ENCODE peak calls at places on chromosomes 12 and 14, in six cellular contexts. V, L, J, H, X and Z are unnamed samples. For H3K4me1, the result is how much of the 10 kb centered on the place peaks cover.

GRCh38 chr12:6868211-6869048 is 1.1 kb downstream of the TPI1 start:
- DNase-seq in V (no peak), X (no peak), L (peak), H (no peak), J (no peak), Z (no peak)

GRCh38 chr12:49225551-49226166 is 36.8 kb upstream of the TUBA1A start:
- DNase-seq in J (no peak), X (no peak), H (no peak), L (peak), V (no peak), Z (no peak)

GRCh38 chr12:86697916-86698315 is 441.7 kb upstream of the MGAT4C start:
- DNase-seq in V (no peak), H (no peak), J (no peak), X (no peak), L (peak), Z (no peak)

GRCh38 chr12:15684896-15685658 is 104.1 kb downstream of the EPS8 start:
- DNase-seq in J (no peak), V (no peak), X (no peak), L (no peak), H (no peak), Z (no peak)

GRCh38 chr12:20808521-20808920 is 2.0 kb upstream of the SLCO1B3 start:
- DNase-seq in L (no peak), H (no peak), X (no peak), J (no peak), V (no peak), Z (no peak)

GRCh38 chr14:54730156-54730961 is 163.4 kb downstream of the SAMD4A start:
- DNase-seq in V (no peak), X (no peak), L (peak), H (no peak), J (no peak), Z (no peak)

GRCh38 chr14:32702571-32702970 is 236.1 kb upstream of the NPAS3 start:
- DNase-seq in X (peak), J (peak), V (peak), H (peak), L (peak), Z (no peak)

GRCh38 chr12:40963761-40964160 is 224.4 kb upstream of the PDZRN4 start:
- DNase-seq in L (no peak), X (no peak), H (no peak), V (no peak), J (no peak), Z (no peak)

GRCh38 chr14:73478684-73479083 is 12.0 kb upstream of the RIOX1 start:
- DNase-seq in X (no peak), V (no peak), H (no peak), J (no peak), L (no peak), Z (no peak)

GRCh38 chr12:16063728-16064127 is 152.6 kb downstream of the DERA start:
- DNase-seq in X (no peak), J (no peak), H (no peak), L (peak), V (no peak), Z (no peak)

GRCh38 chr12:127909031-127909430 is 357.9 kb upstream of the TMEM132C start:
- DNase-seq in V (no peak), X (no peak), L (no peak), J (no peak), H (no peak), Z (no peak)

GRCh38 chr12:34396006-34396860 is 373.9 kb downstream of the ALG10 start:
- DNase-seq in X (peak), L (no peak), H (no peak), J (peak), V (peak), Z (no peak)

GRCh38 chr12:56722832-56723231 is 2.3 kb downstream of the NACA start:
- DNase-seq in L (no peak), J (no peak), V (no peak), X (no peak), H (no peak), Z (no peak)

GRCh38 chr12:110863161-110863560 is 16.4 kb downstream of the CCDC63 start:
- DNase-seq in J (no peak), H (no peak), L (no peak), X (no peak), V (no peak), Z (no peak)

GRCh38 chr12:49264466-49264872 is 413 bp upstream of the TUBA1C start:
- DNase-seq in L (peak), V (no peak), J (peak), X (no peak), H (no peak), Z (no peak)

GRCh38 chr12:50057896-50058670 is 687 bp downstream of the ASIC1 start:
- DNase-seq in V (no peak), H (no peak), J (no peak), X (no peak), L (no peak), Z (no peak)

GRCh38 chr14:105427412-105427811 is 7.8 kb downstream of the MTA1 start:
- DNase-seq in L (no peak), V (no peak), X (no peak), H (no peak), J (no peak), Z (no peak)

GRCh38 chr12:92582888-92583287 is 119.9 kb upstream of the PLEKHG7 start:
- DNase-seq in J (no peak), L (no peak), V (no peak), X (no peak), H (no peak), Z (no peak)

GRCh38 chr12:6553051-6553868 is 2.6 kb downstream of the IFFO1 start:
- DNase-seq in J (peak), V (peak), L (peak), X (no peak), H (no peak), Z (no peak)

GRCh38 chr12:57451233-57451778 is 3.8 kb upstream of the INHBE start:
- DNase-seq in X (no peak), V (no peak), H (no peak), J (no peak), L (no peak), Z (no peak)

GRCh38 chr12:104985206-104985605 is 910 bp upstream of the NOPCHAP1 start:
- DNase-seq in H (no peak), V (no peak), J (no peak), L (no peak), X (no peak), Z (no peak)
- TF ChIP-seq CTCF in H (no peak), V (no peak), J (no peak), L (no peak), X (no peak), Z (no peak)

GRCh38 chr14:76720382-76720813 is 40.9 kb upstream of the VASH1 start:
- DNase-seq in V (no peak), J (peak), L (peak), H (no peak), X (peak), Z (no peak)

GRCh38 chr14:76716285-76716684 is 45.0 kb upstream of the VASH1 start:
- DNase-seq in J (no peak), H (no peak), L (no peak), X (no peak), V (peak), Z (no peak)

GRCh38 chr14:76717508-76717907 is 43.8 kb upstream of the VASH1 start:
- DNase-seq in X (no peak), V (no peak), H (no peak), L (no peak), J (no peak), Z (no peak)

GRCh38 chr14:76718306-76719075 is 42.8 kb upstream of the VASH1 start:
- DNase-seq in X (no peak), V (no peak), J (no peak), H (no peak), L (no peak), Z (no peak)

DNA sequence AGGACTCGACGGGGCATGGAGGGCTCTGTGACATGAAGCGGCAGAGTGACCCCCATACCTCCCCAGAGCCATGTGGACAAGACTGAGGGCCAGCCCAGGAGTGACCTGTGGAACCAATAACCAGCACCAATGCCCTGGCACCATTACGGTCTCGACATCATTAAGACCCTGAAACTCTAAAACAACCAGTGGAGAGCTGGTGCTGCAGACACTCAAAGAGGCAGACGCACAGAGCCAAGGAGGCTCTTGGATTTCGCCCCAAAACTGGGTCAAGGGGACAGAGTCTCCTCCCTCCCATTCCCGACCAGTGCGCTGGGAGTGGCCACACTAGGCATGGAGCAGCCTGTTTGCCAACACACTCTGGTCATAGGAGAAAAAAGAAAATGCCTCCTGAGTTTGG is 41.6 kb upstream of the VASH1 start:
- DNase-seq in J (peak), X (no peak), V (no peak), L (no peak), H (no peak), Z (no peak)
- H3K4me1 ChIP-seq in J (under half), X (under half), V (under half), L (under half), H (under half), Z (under half)

GRCh38 chr14:38623661-38624060 is 367.8 kb upstream of the CLEC14A start:
- DNase-seq in L (no peak), J (no peak), X (no peak), H (no peak), V (no peak), Z (no peak)

GRCh38 chr14:38616959-38617358 is 361.1 kb upstream of the CLEC14A start:
- DNase-seq in V (no peak), J (no peak), L (no peak), H (no peak), X (no peak), Z (no peak)

GRCh38 chr14:38618514-38618913 is 362.6 kb upstream of the CLEC14A start:
- DNase-seq in J (no peak), H (no peak), L (no peak), V (no peak), X (no peak), Z (no peak)
- TF ChIP-seq CTCF in J (no peak), H (peak), L (no peak), V (no peak), X (no peak), Z (no peak)

GRCh38 chr12:96246926-96247566 is 52.9 kb downstream of the ELK3 start:
- DNase-seq in X (no peak), H (no peak), L (no peak), V (no peak), J (peak), Z (no peak)

GRCh38 chr12:96242597-96242996 is 48.4 kb downstream of the ELK3 start:
- DNase-seq in X (no peak), V (peak), H (no peak), J (no peak), L (no peak), Z (no peak)

GRCh38 chr12:96241484-96242256 is 47.5 kb downstream of the ELK3 start:
- DNase-seq in H (no peak), V (peak), X (no peak), J (peak), L (peak), Z (no peak)

GRCh38 chr12:96247567-96247962 is 53.4 kb downstream of the ELK3 start:
- DNase-seq in H (no peak), L (no peak), J (peak), V (no peak), X (no peak), Z (no peak)

DNA sequence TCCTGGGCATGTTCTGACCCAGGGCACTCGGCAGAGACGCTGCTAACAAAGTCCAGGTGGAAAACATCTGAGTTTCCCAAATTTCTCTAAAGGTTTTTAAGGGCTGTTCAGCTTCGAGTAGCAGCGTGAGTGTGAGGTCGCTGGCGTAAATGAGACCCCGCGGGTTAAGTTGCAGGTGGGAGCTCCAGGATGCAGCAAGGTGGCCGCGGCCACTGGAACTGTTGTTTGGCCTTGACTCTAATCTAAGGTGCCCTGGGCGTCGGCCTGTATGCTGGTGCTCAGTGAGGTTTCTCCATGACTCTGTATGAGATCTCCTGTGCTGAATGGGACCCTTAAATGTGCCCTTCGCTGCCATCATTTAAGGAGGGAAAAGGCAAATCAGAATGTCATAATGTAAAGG is 50.7 kb downstream of the ELK3 start:
- DNase-seq in X (no peak), L (no peak), J (peak), V (peak), H (no peak), Z (no peak)
- H3K4me1 ChIP-seq in X (under half), L (under half), J (under half), V (under half), H (under half), Z (under half)

DNA sequence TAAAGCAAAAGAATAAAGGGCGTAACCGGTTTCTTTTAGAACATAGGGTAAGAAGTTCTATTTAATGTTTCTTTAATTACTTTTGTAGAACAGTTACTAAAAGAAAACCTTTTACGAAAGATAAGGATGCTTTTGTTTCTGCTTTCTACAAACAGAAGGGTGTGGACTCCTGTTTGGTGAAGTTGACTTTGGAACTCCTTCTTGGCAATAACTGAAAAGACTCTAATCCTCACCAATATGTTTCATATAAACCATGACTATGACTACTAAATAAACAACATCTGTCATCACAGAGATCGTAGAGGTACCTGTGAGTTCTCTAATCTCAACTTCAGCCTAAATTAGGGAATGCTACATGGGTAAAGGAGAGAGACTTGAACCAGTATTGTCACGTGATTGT is 210.8 kb upstream of the FLRT2 start:
- DNase-seq in X (no peak), V (no peak), J (no peak), L (no peak), H (no peak), Z (no peak)
- TF ChIP-seq CTCF in X (no peak), V (no peak), J (no peak), L (no peak), H (no peak), Z (no peak)

DNA sequence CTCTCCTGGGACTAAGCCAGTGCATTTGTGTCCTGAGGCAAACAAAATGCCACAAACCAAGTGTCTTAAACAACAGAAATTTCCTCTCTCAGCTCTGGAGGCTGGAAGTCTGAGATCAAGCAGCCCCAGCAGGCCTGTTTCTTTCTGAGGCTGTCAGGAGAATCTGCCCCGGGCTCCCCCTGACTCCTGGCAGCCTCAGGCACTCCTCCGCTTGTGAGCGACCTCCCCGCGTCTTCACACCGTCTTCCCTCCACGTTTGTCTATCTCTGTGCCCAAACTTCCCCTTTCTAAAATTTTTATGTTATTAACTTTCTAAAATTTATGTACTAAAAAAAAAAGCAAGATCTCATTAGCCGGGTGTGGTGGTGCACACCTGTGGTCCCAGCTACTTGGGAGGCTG is 59.7 kb downstream of the RIMBP2 start:
- DNase-seq in H (no peak), J (no peak), V (no peak), L (no peak), X (no peak), Z (no peak)
- H3K4me1 ChIP-seq in H (under half), J (under half), V (under half), L (under half), X (under half), Z (under half)

DNA sequence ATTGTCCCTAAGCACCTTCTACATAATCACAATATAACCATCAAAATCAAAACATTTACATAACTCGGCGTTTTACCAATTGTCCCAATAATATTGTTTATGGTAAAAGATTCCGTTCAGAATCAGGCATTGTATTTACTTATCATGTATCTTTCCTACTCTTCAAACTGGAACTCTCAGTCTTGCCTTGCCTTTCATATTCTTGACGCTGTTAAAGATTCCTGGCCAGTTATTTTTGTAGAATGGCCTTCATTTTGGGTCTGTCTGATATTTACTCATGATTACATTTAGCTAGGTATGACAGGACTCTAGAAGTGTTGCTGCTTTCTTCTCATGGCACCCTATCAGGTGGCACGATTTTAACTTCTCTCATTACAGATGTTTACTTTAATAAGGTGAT is 850 bp upstream of the HEATR5A start:
- DNase-seq in L (no peak), V (no peak), H (no peak), X (no peak), J (no peak), Z (no peak)
- TF ChIP-seq CTCF in L (no peak), V (no peak), H (no peak), X (no peak), J (no peak), Z (no peak)

DNA sequence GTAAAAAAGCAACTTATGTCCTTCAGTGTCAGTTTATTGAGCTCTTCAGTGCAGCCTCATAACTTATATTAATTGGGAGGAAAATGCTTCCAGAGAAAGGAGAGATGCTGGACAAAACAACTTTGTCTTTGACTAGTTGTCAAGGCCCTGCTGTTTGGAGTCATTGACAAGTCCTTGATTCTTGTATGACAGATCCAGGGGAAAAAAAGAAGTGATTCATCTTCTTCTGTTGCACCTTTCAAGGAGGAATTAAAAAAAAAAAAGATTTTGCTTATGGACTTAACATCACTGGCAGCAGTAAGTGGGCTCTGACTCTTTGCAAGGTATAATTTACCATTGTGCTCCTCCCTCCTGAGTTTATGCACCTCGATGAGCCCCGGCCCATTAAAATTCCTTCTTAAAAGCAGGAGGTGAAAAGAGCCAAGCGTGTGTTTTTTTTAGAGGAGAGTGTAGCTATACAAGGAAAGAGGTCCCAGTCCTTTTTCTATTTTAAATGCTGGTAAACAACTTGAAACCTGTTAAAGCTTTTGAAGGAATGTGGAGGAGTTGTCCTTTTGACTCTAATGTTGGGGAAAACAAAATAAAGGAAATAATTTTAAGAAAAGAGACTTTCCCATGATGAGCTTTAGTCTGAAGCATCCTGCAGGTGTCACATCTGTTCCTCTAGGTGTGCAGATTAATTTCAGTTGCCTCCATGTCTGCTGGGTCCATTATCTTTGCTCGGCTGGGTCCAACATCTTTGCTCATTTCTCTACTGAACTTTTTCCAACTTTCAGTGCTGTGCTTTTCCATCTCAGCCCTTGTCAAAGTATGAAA is 431.6 kb downstream of the RAD51B start:
- DNase-seq in H (no peak), J (no peak), X (no peak), L (no peak), V (no peak), Z (no peak)
- H3K4me1 ChIP-seq in H (under half), J (under half), X (under half), L (half or more), V (half or more), Z (half or more)

GRCh38 chr12:98419101-98419794 is 96.1 kb upstream of the TMPO start:
- DNase-seq in H (no peak), X (peak), V (no peak), L (peak), J (no peak), Z (no peak)

GRCh38 chr12:98419795-98420402 is 95.5 kb upstream of the TMPO start:
- DNase-seq in X (no peak), J (no peak), H (no peak), L (no peak), V (no peak), Z (no peak)

GRCh38 chr12:98417303-98417702 is 98.1 kb upstream of the TMPO start:
- DNase-seq in L (peak), H (no peak), X (no peak), V (no peak), J (no peak), Z (no peak)

GRCh38 chr12:98418357-98419075 is 96.9 kb upstream of the TMPO start:
- DNase-seq in H (no peak), V (peak), J (peak), X (peak), L (peak), Z (peak)

GRCh38 chr12:98416845-98417244 is 98.5 kb upstream of the TMPO start:
- DNase-seq in H (no peak), V (no peak), X (no peak), J (no peak), L (peak), Z (no peak)
- TF ChIP-seq CTCF in H (peak), V (peak), X (peak), J (no peak), L (peak), Z (no peak)

DNA sequence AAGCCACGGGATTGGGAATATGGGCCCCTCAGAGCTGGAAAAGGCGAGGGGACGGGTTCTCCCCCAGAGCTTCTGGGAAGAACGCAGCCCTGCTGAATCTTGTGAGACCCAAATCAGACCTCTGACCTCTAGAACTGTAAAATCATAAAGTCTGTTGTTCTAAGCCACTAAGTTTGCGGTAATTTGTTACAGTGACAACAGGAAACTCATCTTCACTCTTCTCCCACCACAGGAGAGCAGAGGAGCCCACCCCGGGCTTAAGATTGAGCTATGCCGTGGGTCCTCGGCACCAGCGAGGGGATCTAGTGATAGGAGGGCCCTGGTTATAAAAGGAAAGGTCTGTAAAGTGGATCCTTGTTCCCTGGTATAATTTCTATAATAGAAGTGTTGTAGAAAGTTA is 7.5 kb downstream of the MLXIP start:
- DNase-seq in J (no peak), H (no peak), X (peak), L (no peak), V (no peak), Z (no peak)
- H3K4me1 ChIP-seq in J (under half), H (under half), X (under half), L (under half), V (under half), Z (half or more)